ENCODE peak calls at places on chromosome 6, in four cellular contexts. I is foreskin fibroblast, L is dorsolateral prefrontal cortex, A is tibial artery. Z is an unnamed sample.

GRCh38 chr6:45483501-45483900 is 105.8 kb upstream of the SUPT3H start:
- DNase-seq in I (no peak), L (no peak), A (no peak), Z (no peak)

GRCh38 chr6:86581833-86582232 is 355.5 kb upstream of the HTR1E start:
- DNase-seq in I (no peak), L (no peak), A (no peak), Z (no peak)

GRCh38 chr6:89792881-89793280 is 26.7 kb downstream of the MDN1 start:
- DNase-seq in I (peak; percentile 10), L (no peak), A (no peak), Z (no peak)

GRCh38 chr6:163843194-163843593 is 428.7 kb downstream of the QKI start:
- DNase-seq in I (no peak), L (no peak), A (no peak), Z (no peak)

GRCh38 chr6:114419175-114419574 is 76.4 kb upstream of the HS3ST5 start:
- DNase-seq in I (no peak), L (no peak), A (no peak), Z (no peak)

GRCh38 chr6:155782739-155783459 is 327.3 kb upstream of the NOX3 start:
- DNase-seq in I (peak; percentile 15), L (no peak), A (no peak), Z (peak; percentile 86)

GRCh38 chr6:129519750-129520149 is 190.2 kb downstream of the ARHGAP18 start:
- DNase-seq in I (no peak), L (no peak), A (no peak), Z (no peak)

GRCh38 chr6:148840256-148840655 is 93.4 kb downstream of the UST start:
- DNase-seq in I (no peak), L (no peak), A (no peak), Z (no peak)

GRCh38 chr6:47434372-47435253 is 43.0 kb upstream of the CD2AP start:
- DNase-seq in I (no peak), L (no peak), A (no peak), Z (no peak)

GRCh38 chr6:37624606-37625574 is 72.8 kb downstream of the MDGA1 start:
- DNase-seq in I (peak; percentile 14), L (no peak), A (peak; percentile 31), Z (peak; percentile 30)

GRCh38 chr6:81838724-81839425 is 86.4 kb upstream of the TENT5A start:
- DNase-seq in I (no peak), L (no peak), A (no peak), Z (no peak)

GRCh38 chr6:81166770-81167169 is 585.7 kb downstream of the TENT5A start:
- DNase-seq in I (peak; percentile 20), L (no peak), A (no peak), Z (peak; percentile 69)

GRCh38 chr6:165245287-165245686 is 64.1 kb downstream of the C6orf118 start:
- DNase-seq in I (no peak), L (no peak), A (no peak), Z (peak; percentile 58)

GRCh38 chr6:21885532-21886089 is 292.1 kb downstream of the SOX4 start:
- DNase-seq in I (peak; percentile 65), L (peak; percentile 43), A (peak; percentile 47), Z (peak; percentile 93)
- H3K4me3 ChIP-seq in I (peak overlapping the region; percentile 2), L (no peak overlapping the region), A (no peak overlapping the region), Z (no peak overlapping the region)

DNA sequence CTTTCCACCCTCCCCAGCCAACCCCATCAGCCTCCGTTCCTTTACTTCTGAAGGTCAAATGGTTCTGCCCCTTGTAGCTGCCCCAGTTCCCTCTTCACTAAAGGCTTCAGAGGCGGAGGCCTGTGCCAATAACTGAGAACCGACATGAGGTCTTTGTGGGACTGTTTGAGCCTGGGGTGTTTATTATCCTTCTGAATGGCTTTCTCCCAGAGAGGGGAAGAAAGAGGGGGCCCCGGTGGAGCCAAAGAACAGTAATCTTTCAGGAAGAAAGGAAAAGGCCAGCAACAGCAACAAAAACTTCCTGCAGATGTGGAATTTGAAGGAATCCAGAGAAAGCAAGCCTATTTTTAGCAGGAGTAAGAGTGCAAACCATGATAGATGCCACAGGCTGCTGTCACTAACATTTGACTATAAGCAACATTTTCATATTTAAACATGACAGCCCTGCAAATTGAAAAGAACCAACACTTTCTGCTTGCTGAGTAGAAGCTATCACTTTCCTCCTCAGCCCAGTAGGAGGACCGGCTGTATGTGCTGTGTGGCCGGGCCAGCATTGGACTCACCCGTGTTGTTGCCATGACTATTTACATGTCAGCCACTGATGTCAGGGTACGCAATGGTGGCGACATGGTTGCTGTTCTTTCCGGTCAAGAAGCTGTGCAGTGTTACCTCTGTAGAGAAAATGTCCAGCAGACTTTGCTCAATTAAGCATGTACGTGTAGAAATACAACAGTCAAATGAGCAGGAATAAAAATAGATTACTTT is 121.3 kb downstream of the SOBP start:
- DNase-seq in I (no peak), L (no peak), A (no peak), Z (no peak)
- TF ChIP-seq CTCF in I (no peak), L (no peak), A (no peak), Z (no peak)

GRCh38 chr6:22332216-22332615 is 35.4 kb upstream of the PRL start:
- DNase-seq in I (no peak), L (no peak), A (no peak), Z (no peak)

GRCh38 chr6:22332726-22333125 is 35.9 kb upstream of the PRL start:
- DNase-seq in I (no peak), L (no peak), A (no peak), Z (no peak)

GRCh38 chr6:22333802-22334201 is 37.0 kb upstream of the PRL start:
- DNase-seq in I (no peak), L (no peak), A (no peak), Z (no peak)

GRCh38 chr6:22330941-22331340 is 34.1 kb upstream of the PRL start:
- DNase-seq in I (no peak), L (no peak), A (no peak), Z (no peak)

DNA sequence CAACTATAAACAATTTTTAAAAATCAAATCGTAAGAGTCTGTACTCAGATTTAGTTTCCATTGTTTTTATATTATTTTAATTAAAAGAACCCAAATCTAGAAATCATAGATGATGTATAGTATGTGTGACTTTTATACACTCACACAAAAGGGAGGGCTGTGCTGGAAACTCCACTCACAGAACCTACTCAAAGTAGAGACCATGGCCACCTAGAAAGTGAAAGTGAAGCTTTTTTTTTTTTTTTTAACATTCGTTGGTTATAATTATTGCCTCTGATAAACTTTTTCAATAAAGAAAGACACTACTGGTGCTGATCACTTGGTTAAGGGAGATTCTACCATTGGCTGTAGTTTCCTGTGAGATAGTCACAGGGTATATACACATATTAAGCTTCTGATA is 37.9 kb upstream of the PRL start:
- DNase-seq in I (no peak), L (no peak), A (no peak), Z (no peak)
- H3K4me3 ChIP-seq in I (no peak overlapping the region), L (no peak overlapping the region), A (no peak overlapping the region), Z (no peak overlapping the region)

GRCh38 chr6:43277643-43278523 is 20.2 kb upstream of the SLC22A7 start:
- DNase-seq in I (no peak), L (no peak), A (no peak), Z (peak; percentile 3)

GRCh38 chr6:43278524-43279078 is 19.5 kb upstream of the SLC22A7 start:
- DNase-seq in I (no peak), L (no peak), A (no peak), Z (peak; percentile 26)

GRCh38 chr6:43275782-43276179 is 22.3 kb upstream of the SLC22A7 start:
- DNase-seq in I (no peak), L (no peak), A (no peak), Z (no peak)

GRCh38 chr6:43276180-43277082 is 21.6 kb upstream of the SLC22A7 start:
- DNase-seq in I (no peak), L (no peak), A (no peak), Z (no peak)

GRCh38 chr6:43277083-43277642 is 20.9 kb upstream of the SLC22A7 start:
- DNase-seq in I (no peak), L (no peak), A (no peak), Z (no peak)
- TF ChIP-seq CTCF in I (no peak), L (no peak), A (no peak), Z (no peak)

DNA sequence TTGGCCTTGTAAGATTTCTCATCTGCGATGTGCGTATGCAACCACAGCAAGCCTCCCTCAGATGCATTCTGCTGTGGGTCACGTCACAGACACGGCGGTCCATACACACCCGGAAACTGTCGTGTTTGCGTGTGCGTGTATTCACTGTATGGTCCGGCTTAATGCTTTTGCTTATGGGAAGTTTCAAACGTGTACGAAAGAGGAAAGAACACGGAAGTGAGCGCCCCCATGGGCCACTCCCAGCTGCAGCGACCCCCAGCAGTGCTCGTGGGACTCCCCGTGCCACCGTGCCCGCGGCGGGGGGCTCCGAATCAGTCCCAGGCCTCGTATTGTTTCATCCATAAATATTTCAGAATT is 10.2 kb downstream of the DLL1 start:
- DNase-seq in I (no peak), L (no peak), A (no peak), Z (no peak)
- H3K4me3 ChIP-seq in I (peak overlapping the region; percentile 29), L (peak overlapping the region; percentile 22), A (peak overlapping the region; percentile 27), Z (peak overlapping the region; percentile 56)

DNA sequence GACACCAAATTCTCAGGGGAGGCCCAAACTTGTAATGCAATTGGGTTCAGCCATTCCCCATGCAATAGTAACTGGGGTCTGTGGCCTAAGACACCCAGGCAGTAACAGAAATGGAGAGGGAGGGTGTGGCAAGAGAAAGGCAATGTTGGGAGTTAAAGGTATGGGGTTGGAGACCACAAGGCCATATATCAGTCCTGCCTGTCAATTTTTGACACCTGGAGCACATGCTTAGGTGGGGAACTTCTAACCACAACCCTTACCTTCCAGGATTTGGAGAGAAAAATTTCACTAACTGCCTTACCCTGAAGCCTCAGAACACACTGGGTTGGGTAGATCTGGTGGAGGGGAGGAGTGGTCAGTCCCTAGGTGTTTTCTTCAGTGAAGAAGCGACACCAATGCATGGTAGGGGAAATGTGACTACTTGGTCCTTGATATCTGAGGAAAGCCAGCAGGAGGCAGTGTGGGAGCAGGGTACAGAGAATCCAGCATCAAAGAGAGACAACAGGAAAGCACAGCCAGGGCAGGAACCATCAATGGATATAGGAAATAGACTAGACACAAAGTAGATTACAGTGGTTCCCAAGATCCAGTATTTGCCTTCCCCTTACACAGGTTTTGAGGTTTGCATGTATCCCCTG is 6.8 kb upstream of the USP49 start:
- DNase-seq in I (no peak), L (no peak), A (no peak), Z (no peak)
- TF ChIP-seq CTCF in I (no peak), L (no peak), A (no peak), Z (no peak)

GRCh38 chr6:32254761-32255211 is 30.9 kb upstream of the NOTCH4 start:
- DNase-seq in I (no peak), L (no peak), A (no peak), Z (no peak)
- H3K4me3 ChIP-seq in I (peak overlapping the region; percentile 42), L (peak overlapping the region; percentile 57), A (peak overlapping the region; percentile 38), Z (peak overlapping the region; percentile 55)

GRCh38 chr6:30037182-30037788 is 23.8 kb upstream of the POLR1H start:
- DNase-seq in I (no peak), L (no peak), A (no peak), Z (peak; percentile 22)
- TF ChIP-seq CTCF in I (peak; percentile 51), L (peak; percentile 33), A (peak; percentile 18), Z (peak; percentile 49)